ENCODE peak calls at places on chromosomes 3 and 15, in ten cellular contexts. One of them, this sample, is unnamed.

GRCh38 chr3:41007399-41007798 is 191.9 kb upstream of the CTNNB1 start:
- DNase-seq in activated CD8-positive, alpha-beta memory T cell treated with anti-CD3 and anti-CD28 coated beads for 1 hour: no peak
- DNase-seq in AG04450: no peak
- DNase-seq in aorta: no peak
- DNase-seq in amniotic epithelial cell: no peak
- DNase-seq in CD8-positive, alpha-beta T cell: no peak
- DNase-seq in brain microvascular endothelial cell: no peak
- DNase-seq in GM04504: no peak
- DNase-seq in activated CD8-positive, alpha-beta T cell treated with anti-CD3 and anti-CD28 coated beads for 36 hours: no peak
- DNase-seq in activated T-helper 1 cell treated with Interleukin-2 at 50 U/mL for 16 hours: no peak
- DNase-seq in this sample: no peak

GRCh38 chr3:31668258-31668657 is 135.5 kb downstream of the STT3B start:
- DNase-seq in activated CD8-positive, alpha-beta memory T cell treated with anti-CD3 and anti-CD28 coated beads for 1 hour: no peak
- DNase-seq in AG04450: no peak
- DNase-seq in aorta: no peak
- DNase-seq in amniotic epithelial cell: no peak
- DNase-seq in CD8-positive, alpha-beta T cell: no peak
- DNase-seq in brain microvascular endothelial cell: no peak
- DNase-seq in GM04504: no peak
- DNase-seq in activated CD8-positive, alpha-beta T cell treated with anti-CD3 and anti-CD28 coated beads for 36 hours: no peak
- DNase-seq in activated T-helper 1 cell treated with Interleukin-2 at 50 U/mL for 16 hours: no peak
- DNase-seq in this sample: no peak

GRCh38 chr15:75672646-75673425 is 25.1 kb downstream of the SNX33 start:
- DNase-seq in activated CD8-positive, alpha-beta memory T cell treated with anti-CD3 and anti-CD28 coated beads for 1 hour: no peak
- DNase-seq in AG04450: peak; percentile 56
- DNase-seq in aorta: peak; percentile 86
- DNase-seq in amniotic epithelial cell: peak; percentile 95
- DNase-seq in CD8-positive, alpha-beta T cell: no peak
- DNase-seq in brain microvascular endothelial cell: peak; percentile 91
- DNase-seq in GM04504: no peak
- DNase-seq in activated CD8-positive, alpha-beta T cell treated with anti-CD3 and anti-CD28 coated beads for 36 hours: no peak
- DNase-seq in activated T-helper 1 cell treated with Interleukin-2 at 50 U/mL for 16 hours: no peak
- DNase-seq in this sample: no peak

GRCh38 chr3:114356084-114357009 is 62.5 kb downstream of the TIGIT start:
- DNase-seq in activated CD8-positive, alpha-beta memory T cell treated with anti-CD3 and anti-CD28 coated beads for 1 hour: no peak
- DNase-seq in AG04450: no peak
- DNase-seq in aorta: no peak
- DNase-seq in amniotic epithelial cell: no peak
- DNase-seq in CD8-positive, alpha-beta T cell: no peak
- DNase-seq in brain microvascular endothelial cell: no peak
- DNase-seq in GM04504: no peak
- DNase-seq in activated CD8-positive, alpha-beta T cell treated with anti-CD3 and anti-CD28 coated beads for 36 hours: no peak
- DNase-seq in activated T-helper 1 cell treated with Interleukin-2 at 50 U/mL for 16 hours: no peak
- DNase-seq in this sample: no peak

GRCh38 chr15:47737424-47737823 is 20.1 kb downstream of the SEMA6D start:
- DNase-seq in activated CD8-positive, alpha-beta memory T cell treated with anti-CD3 and anti-CD28 coated beads for 1 hour: no peak
- DNase-seq in AG04450: no peak
- DNase-seq in aorta: no peak
- DNase-seq in amniotic epithelial cell: peak; percentile 51
- DNase-seq in CD8-positive, alpha-beta T cell: no peak
- DNase-seq in brain microvascular endothelial cell: no peak
- DNase-seq in GM04504: no peak
- DNase-seq in activated CD8-positive, alpha-beta T cell treated with anti-CD3 and anti-CD28 coated beads for 36 hours: no peak
- DNase-seq in activated T-helper 1 cell treated with Interleukin-2 at 50 U/mL for 16 hours: no peak
- DNase-seq in this sample: no peak

GRCh38 chr3:65033577-65033976 is 345.8 kb upstream of the ADAMTS9 start:
- DNase-seq in activated CD8-positive, alpha-beta memory T cell treated with anti-CD3 and anti-CD28 coated beads for 1 hour: no peak
- DNase-seq in AG04450: no peak
- DNase-seq in aorta: no peak
- DNase-seq in amniotic epithelial cell: no peak
- DNase-seq in CD8-positive, alpha-beta T cell: no peak
- DNase-seq in brain microvascular endothelial cell: no peak
- DNase-seq in GM04504: no peak
- DNase-seq in activated CD8-positive, alpha-beta T cell treated with anti-CD3 and anti-CD28 coated beads for 36 hours: no peak
- DNase-seq in activated T-helper 1 cell treated with Interleukin-2 at 50 U/mL for 16 hours: no peak
- DNase-seq in this sample: no peak

GRCh38 chr3:116517308-116517707 is 72.0 kb upstream of the LSAMP start:
- DNase-seq in activated CD8-positive, alpha-beta memory T cell treated with anti-CD3 and anti-CD28 coated beads for 1 hour: no peak
- DNase-seq in AG04450: no peak
- DNase-seq in aorta: no peak
- DNase-seq in amniotic epithelial cell: no peak
- DNase-seq in CD8-positive, alpha-beta T cell: no peak
- DNase-seq in brain microvascular endothelial cell: peak; percentile 0
- DNase-seq in GM04504: no peak
- DNase-seq in activated CD8-positive, alpha-beta T cell treated with anti-CD3 and anti-CD28 coated beads for 36 hours: no peak
- DNase-seq in activated T-helper 1 cell treated with Interleukin-2 at 50 U/mL for 16 hours: no peak
- DNase-seq in this sample: no peak

GRCh38 chr15:99932676-99933402 is 199.6 kb upstream of the LYSMD4 start:
- DNase-seq in activated CD8-positive, alpha-beta memory T cell treated with anti-CD3 and anti-CD28 coated beads for 1 hour: no peak
- DNase-seq in AG04450: no peak
- DNase-seq in aorta: no peak
- DNase-seq in amniotic epithelial cell: no peak
- DNase-seq in CD8-positive, alpha-beta T cell: no peak
- DNase-seq in brain microvascular endothelial cell: no peak
- DNase-seq in GM04504: no peak
- DNase-seq in activated CD8-positive, alpha-beta T cell treated with anti-CD3 and anti-CD28 coated beads for 36 hours: no peak
- DNase-seq in activated T-helper 1 cell treated with Interleukin-2 at 50 U/mL for 16 hours: no peak
- DNase-seq in this sample: no peak

GRCh38 chr15:78149068-78149804 is at the start of gene IDH3A:
- DNase-seq in activated CD8-positive, alpha-beta memory T cell treated with anti-CD3 and anti-CD28 coated beads for 1 hour: peak; percentile 99
- DNase-seq in AG04450: peak; percentile 88
- DNase-seq in aorta: peak; percentile 100
- DNase-seq in amniotic epithelial cell: peak; percentile 88
- DNase-seq in CD8-positive, alpha-beta T cell: peak; percentile 100
- DNase-seq in brain microvascular endothelial cell: peak; percentile 95
- DNase-seq in GM04504: peak; percentile 91
- DNase-seq in activated CD8-positive, alpha-beta T cell treated with anti-CD3 and anti-CD28 coated beads for 36 hours: peak; percentile 100
- DNase-seq in activated T-helper 1 cell treated with Interleukin-2 at 50 U/mL for 16 hours: peak; percentile 100
- DNase-seq in this sample: peak; percentile 100

GRCh38 chr3:14397531-14397930 is 4.9 kb upstream of the SLC6A6 start:
- DNase-seq in activated CD8-positive, alpha-beta memory T cell treated with anti-CD3 and anti-CD28 coated beads for 1 hour: no peak
- DNase-seq in AG04450: no peak
- DNase-seq in aorta: no peak
- DNase-seq in amniotic epithelial cell: no peak
- DNase-seq in CD8-positive, alpha-beta T cell: no peak
- DNase-seq in brain microvascular endothelial cell: no peak
- DNase-seq in GM04504: no peak
- DNase-seq in activated CD8-positive, alpha-beta T cell treated with anti-CD3 and anti-CD28 coated beads for 36 hours: no peak
- DNase-seq in activated T-helper 1 cell treated with Interleukin-2 at 50 U/mL for 16 hours: no peak
- DNase-seq in this sample: no peak

GRCh38 chr3:45689787-45690145 is 570 bp downstream of the SACM1L start:
- DNase-seq in activated CD8-positive, alpha-beta memory T cell treated with anti-CD3 and anti-CD28 coated beads for 1 hour: no peak
- DNase-seq in AG04450: no peak
- DNase-seq in aorta: no peak
- DNase-seq in amniotic epithelial cell: peak; percentile 9
- DNase-seq in CD8-positive, alpha-beta T cell: no peak
- DNase-seq in brain microvascular endothelial cell: no peak
- DNase-seq in GM04504: no peak
- DNase-seq in activated CD8-positive, alpha-beta T cell treated with anti-CD3 and anti-CD28 coated beads for 36 hours: no peak
- DNase-seq in activated T-helper 1 cell treated with Interleukin-2 at 50 U/mL for 16 hours: no peak
- DNase-seq in this sample: no peak

GRCh38 chr3:23629181-23629893 is 176.4 kb upstream of the UBE2E1 start:
- DNase-seq in activated CD8-positive, alpha-beta memory T cell treated with anti-CD3 and anti-CD28 coated beads for 1 hour: no peak
- DNase-seq in AG04450: no peak
- DNase-seq in aorta: no peak
- DNase-seq in amniotic epithelial cell: peak; percentile 89
- DNase-seq in CD8-positive, alpha-beta T cell: no peak
- DNase-seq in brain microvascular endothelial cell: peak; percentile 41
- DNase-seq in GM04504: no peak
- DNase-seq in activated CD8-positive, alpha-beta T cell treated with anti-CD3 and anti-CD28 coated beads for 36 hours: no peak
- DNase-seq in activated T-helper 1 cell treated with Interleukin-2 at 50 U/mL for 16 hours: no peak
- DNase-seq in this sample: no peak

GRCh38 chr3:158792709-158793108 is 9.1 kb upstream of the MFSD1 start:
- DNase-seq in activated CD8-positive, alpha-beta memory T cell treated with anti-CD3 and anti-CD28 coated beads for 1 hour: no peak
- DNase-seq in AG04450: peak; percentile 72
- DNase-seq in aorta: no peak
- DNase-seq in amniotic epithelial cell: peak; percentile 98
- DNase-seq in CD8-positive, alpha-beta T cell: no peak
- DNase-seq in brain microvascular endothelial cell: peak; percentile 98
- DNase-seq in GM04504: peak; percentile 62
- DNase-seq in activated CD8-positive, alpha-beta T cell treated with anti-CD3 and anti-CD28 coated beads for 36 hours: no peak
- DNase-seq in activated T-helper 1 cell treated with Interleukin-2 at 50 U/mL for 16 hours: no peak
- DNase-seq in this sample: no peak

GRCh38 chr3:72041531-72041930 is 256.6 kb upstream of the PROK2 start:
- DNase-seq in activated CD8-positive, alpha-beta memory T cell treated with anti-CD3 and anti-CD28 coated beads for 1 hour: no peak
- DNase-seq in AG04450: no peak
- DNase-seq in aorta: no peak
- DNase-seq in amniotic epithelial cell: no peak
- DNase-seq in CD8-positive, alpha-beta T cell: no peak
- DNase-seq in brain microvascular endothelial cell: no peak
- DNase-seq in GM04504: no peak
- DNase-seq in activated CD8-positive, alpha-beta T cell treated with anti-CD3 and anti-CD28 coated beads for 36 hours: no peak
- DNase-seq in activated T-helper 1 cell treated with Interleukin-2 at 50 U/mL for 16 hours: no peak
- DNase-seq in this sample: no peak

GRCh38 chr3:66816110-66816761 is 181.9 kb upstream of the KBTBD8 start:
- DNase-seq in activated CD8-positive, alpha-beta memory T cell treated with anti-CD3 and anti-CD28 coated beads for 1 hour: no peak
- DNase-seq in AG04450: peak; percentile 47
- DNase-seq in aorta: no peak
- DNase-seq in amniotic epithelial cell: peak; percentile 63
- DNase-seq in CD8-positive, alpha-beta T cell: no peak
- DNase-seq in brain microvascular endothelial cell: peak; percentile 43
- DNase-seq in GM04504: no peak
- DNase-seq in activated CD8-positive, alpha-beta T cell treated with anti-CD3 and anti-CD28 coated beads for 36 hours: no peak
- DNase-seq in activated T-helper 1 cell treated with Interleukin-2 at 50 U/mL for 16 hours: no peak
- DNase-seq in this sample: no peak

GRCh38 chr3:111989061-111989678 is 9.6 kb upstream of the TAGLN3 start:
- DNase-seq in activated CD8-positive, alpha-beta memory T cell treated with anti-CD3 and anti-CD28 coated beads for 1 hour: no peak
- DNase-seq in AG04450: peak; percentile 32
- DNase-seq in aorta: no peak
- DNase-seq in amniotic epithelial cell: peak; percentile 74
- DNase-seq in CD8-positive, alpha-beta T cell: no peak
- DNase-seq in brain microvascular endothelial cell: peak; percentile 63
- DNase-seq in GM04504: no peak
- DNase-seq in activated CD8-positive, alpha-beta T cell treated with anti-CD3 and anti-CD28 coated beads for 36 hours: no peak
- DNase-seq in activated T-helper 1 cell treated with Interleukin-2 at 50 U/mL for 16 hours: no peak
- DNase-seq in this sample: no peak

GRCh38 chr15:31277335-31278055 is 49.1 kb upstream of the KLF13 start:
- DNase-seq in activated CD8-positive, alpha-beta memory T cell treated with anti-CD3 and anti-CD28 coated beads for 1 hour: no peak
- DNase-seq in AG04450: no peak
- DNase-seq in aorta: no peak
- DNase-seq in amniotic epithelial cell: no peak
- DNase-seq in CD8-positive, alpha-beta T cell: no peak
- DNase-seq in brain microvascular endothelial cell: no peak
- DNase-seq in GM04504: no peak
- DNase-seq in activated CD8-positive, alpha-beta T cell treated with anti-CD3 and anti-CD28 coated beads for 36 hours: no peak
- DNase-seq in activated T-helper 1 cell treated with Interleukin-2 at 50 U/mL for 16 hours: no peak
- DNase-seq in this sample: no peak

GRCh38 chr3:69439683-69440270 is 53.9 kb upstream of the FRMD4B start:
- DNase-seq in activated CD8-positive, alpha-beta memory T cell treated with anti-CD3 and anti-CD28 coated beads for 1 hour: no peak
- DNase-seq in AG04450: no peak
- DNase-seq in aorta: no peak
- DNase-seq in amniotic epithelial cell: peak; percentile 26
- DNase-seq in CD8-positive, alpha-beta T cell: no peak
- DNase-seq in brain microvascular endothelial cell: no peak
- DNase-seq in GM04504: no peak
- DNase-seq in activated CD8-positive, alpha-beta T cell treated with anti-CD3 and anti-CD28 coated beads for 36 hours: no peak
- DNase-seq in activated T-helper 1 cell treated with Interleukin-2 at 50 U/mL for 16 hours: no peak
- DNase-seq in this sample: no peak

GRCh38 chr3:138774529-138775253 is 60.0 kb downstream of the PIK3CB start:
- DNase-seq in activated CD8-positive, alpha-beta memory T cell treated with anti-CD3 and anti-CD28 coated beads for 1 hour: no peak
- DNase-seq in AG04450: peak; percentile 98
- DNase-seq in aorta: no peak
- DNase-seq in amniotic epithelial cell: peak; percentile 100
- DNase-seq in CD8-positive, alpha-beta T cell: no peak
- DNase-seq in brain microvascular endothelial cell: peak; percentile 98
- DNase-seq in GM04504: peak; percentile 100
- DNase-seq in activated CD8-positive, alpha-beta T cell treated with anti-CD3 and anti-CD28 coated beads for 36 hours: peak; percentile 53
- DNase-seq in activated T-helper 1 cell treated with Interleukin-2 at 50 U/mL for 16 hours: no peak
- DNase-seq in this sample: no peak

GRCh38 chr3:181541414-181541813 is 170.3 kb upstream of the SOX2 start:
- DNase-seq in activated CD8-positive, alpha-beta memory T cell treated with anti-CD3 and anti-CD28 coated beads for 1 hour: no peak
- DNase-seq in AG04450: no peak
- DNase-seq in aorta: no peak
- DNase-seq in amniotic epithelial cell: no peak
- DNase-seq in CD8-positive, alpha-beta T cell: no peak
- DNase-seq in brain microvascular endothelial cell: no peak
- DNase-seq in GM04504: no peak
- DNase-seq in activated CD8-positive, alpha-beta T cell treated with anti-CD3 and anti-CD28 coated beads for 36 hours: no peak
- DNase-seq in activated T-helper 1 cell treated with Interleukin-2 at 50 U/mL for 16 hours: no peak
- DNase-seq in this sample: no peak

GRCh38 chr3:9898467-9899229 is 4.0 kb upstream of the IL17RE start:
- DNase-seq in activated CD8-positive, alpha-beta memory T cell treated with anti-CD3 and anti-CD28 coated beads for 1 hour: no peak
- DNase-seq in AG04450: no peak
- DNase-seq in aorta: no peak
- DNase-seq in amniotic epithelial cell: peak; percentile 37
- DNase-seq in CD8-positive, alpha-beta T cell: no peak
- DNase-seq in brain microvascular endothelial cell: no peak
- DNase-seq in GM04504: no peak
- DNase-seq in activated CD8-positive, alpha-beta T cell treated with anti-CD3 and anti-CD28 coated beads for 36 hours: peak; percentile 17
- DNase-seq in activated T-helper 1 cell treated with Interleukin-2 at 50 U/mL for 16 hours: no peak
- DNase-seq in this sample: no peak